ENCODE peak calls at places on chromosomes 13 and 19, in five cellular contexts. U, P, W, X and C are unnamed samples.

GRCh38 chr13:19266979-19267378 is 85.4 kb upstream of the TUBA3C start:
- DNase-seq in X (no peak), U (no peak), W (no peak), P (no peak), C (no peak)

GRCh38 chr19:29259153-29259552 is 46.2 kb upstream of the UQCRFS1 start:
- DNase-seq in X (no peak), U (no peak), W (no peak), P (no peak), C (no peak)

GRCh38 chr19:55520691-55521292 is 16.1 kb downstream of the SBK2 start:
- DNase-seq in X (no peak), P (no peak), W (no peak), U (no peak), C (no peak)

GRCh38 chr13:111646464-111646855 is 326.0 kb downstream of the TEX29 start:
- DNase-seq in X (no peak), P (no peak), W (no peak), U (no peak), C (no peak)

GRCh38 chr19:58346961-58347929 is 6.0 kb downstream of the A1BG start:
- DNase-seq in P (peak), X (peak), U (peak), W (peak), C (no peak)

GRCh38 chr13:38566526-38566925 is 120.4 kb upstream of the FREM2 start:
- DNase-seq in X (no peak), P (no peak), U (no peak), W (no peak), C (no peak)

GRCh38 chr13:105655046-105655445 is 880.4 kb downstream of the EFNB2 start:
- DNase-seq in W (peak), X (no peak), U (peak), P (no peak), C (no peak)

GRCh38 chr13:73945371-73945770 is 188.8 kb downstream of the KLF12 start:
- DNase-seq in W (no peak), U (peak), X (no peak), P (no peak), C (no peak)

GRCh38 chr19:2255112-2255845 is 938 bp downstream of the JSRP1 start:
- DNase-seq in P (no peak), U (no peak), X (no peak), W (no peak), C (no peak)

GRCh38 chr19:44050740-44051653 is 839 bp upstream of the ZNF223 start:
- DNase-seq in U (no peak), X (peak), W (no peak), P (no peak), C (no peak)